ENCODE peak calls at places on chromosome 18, in five cellular contexts. D, V, I, Q and K are unnamed samples.
A peak's percentile ranks its signal among the peaks of the same experiment; 100 is the strongest.

GRCh38 chr18:10454800-10455550 is 540 bp downstream of the APCDD1 start:
- DNase-seq in I (no peak), Q (no peak), D (peak; percentile 44), V (no peak), K (no peak)

GRCh38 chr18:58529714-58530354 is 99.1 kb downstream of the ALPK2 start:
- DNase-seq in I (no peak), V (no peak), Q (peak; percentile 56), D (peak; percentile 71), K (peak; percentile 54)

GRCh38 chr18:70385474-70385873 is 96.6 kb downstream of the SOCS6 start:
- DNase-seq in V (no peak), I (no peak), Q (no peak), D (no peak), K (no peak)

GRCh38 chr18:48814490-48815181 is 136.1 kb downstream of the SMAD7 start:
- DNase-seq in Q (no peak), D (peak; percentile 14), V (no peak), I (no peak), K (peak; percentile 25)

GRCh38 chr18:48955528-48956261 is 4.9 kb upstream of the SMAD7 start:
- DNase-seq in Q (no peak), I (no peak), V (no peak), D (peak; percentile 50), K (peak; percentile 44)

GRCh38 chr18:32956591-32957310 is 183.9 kb upstream of the KLHL14 start:
- DNase-seq in D (no peak), I (no peak), Q (no peak), V (no peak), K (no peak)

GRCh38 chr18:46010676-46011075 is 43.5 kb upstream of the EPG5 start:
- DNase-seq in V (no peak), I (no peak), D (no peak), Q (no peak), K (no peak)

GRCh38 chr18:23887035-23887434 is 127.5 kb upstream of the TTC39C start:
- DNase-seq in D (no peak), V (no peak), I (no peak), Q (no peak), K (no peak)

GRCh38 chr18:24181806-24182205 is 42.9 kb downstream of the CABYR start:
- DNase-seq in D (no peak), V (no peak), I (no peak), Q (no peak), K (no peak)

GRCh38 chr18:475202-475624 is 25.3 kb downstream of the COLEC12 start:
- DNase-seq in V (no peak), I (no peak), D (no peak), Q (no peak), K (no peak)

GRCh38 chr18:51516478-51517038 is 319.1 kb upstream of the MEX3C start:
- DNase-seq in D (no peak), I (no peak), Q (no peak), V (no peak), K (no peak)

GRCh38 chr18:76687271-76688006 is 134.9 kb upstream of the ZNF236 start:
- DNase-seq in I (no peak), D (no peak), V (no peak), Q (no peak), K (no peak)

GRCh38 chr18:58379443-58379842 is 249.4 kb downstream of the ALPK2 start:
- DNase-seq in Q (no peak), I (no peak), V (no peak), D (no peak), K (no peak)

GRCh38 chr18:22542400-22542835 is 124.7 kb upstream of the CTAGE1 start:
- DNase-seq in D (no peak), Q (no peak), I (no peak), V (no peak), K (no peak)

GRCh38 chr18:46283895-46284295 is 179.7 kb downstream of the HAUS1 start:
- DNase-seq in D (no peak), Q (no peak), I (no peak), V (no peak), K (no peak)